ENCODE peak calls at places on chromosomes 3 and 15, in five cellular contexts. A, I, V, Q and Y are unnamed samples.

GRCh38 chr3:187227658-187228258 is 30.5 kb downstream of the RTP1 start:
- DNase-seq in I (peak), V (no peak), A (no peak), Q (no peak), Y (no peak)

GRCh38 chr3:195001961-195002861 is 268.7 kb downstream of the XXYLT1 start:
- DNase-seq in A (peak), V (no peak), Q (peak), I (peak), Y (no peak)

GRCh38 chr3:144060881-144061280 is 89.3 kb downstream of the DIPK2A start:
- DNase-seq in I (no peak), V (no peak), Q (no peak), A (no peak), Y (no peak)

GRCh38 chr15:60555814-60556213 is 76.9 kb upstream of the ICE2 start:
- DNase-seq in V (no peak), I (no peak), Q (no peak), A (no peak), Y (no peak)

GRCh38 chr15:100330221-100330620 is 11.6 kb downstream of the ADAMTS17 start:
- DNase-seq in I (no peak), A (no peak), V (no peak), Q (no peak), Y (no peak)

GRCh38 chr15:78382114-78382886 is 42.1 kb downstream of the CRABP1 start:
- DNase-seq in I (no peak), V (no peak), Q (no peak), A (no peak), Y (no peak)

GRCh38 chr15:75723847-75724660 is 11.4 kb upstream of the CSPG4 start:
- DNase-seq in I (peak), V (peak), A (peak), Q (peak), Y (peak)

GRCh38 chr3:38270606-38271005 is 5.0 kb downstream of the SLC22A13 start:
- DNase-seq in I (no peak), V (no peak), A (no peak), Q (no peak), Y (no peak)

GRCh38 chr15:77821959-77822256 is 189.2 kb upstream of the LINGO1 start:
- DNase-seq in A (no peak), I (no peak), V (no peak), Q (no peak), Y (no peak)

GRCh38 chr3:37973250-37974054 is 17.1 kb upstream of the VILL start:
- DNase-seq in I (no peak), Q (no peak), V (no peak), A (no peak), Y (no peak)

GRCh38 chr3:136105044-136105443 is 91.1 kb downstream of the MSL2 start:
- DNase-seq in I (no peak), Q (no peak), V (no peak), A (no peak), Y (no peak)

GRCh38 chr3:152225176-152225575 is 43.6 kb upstream of the MBNL1 start:
- DNase-seq in A (no peak), V (no peak), I (no peak), Q (no peak), Y (no peak)

DNA sequence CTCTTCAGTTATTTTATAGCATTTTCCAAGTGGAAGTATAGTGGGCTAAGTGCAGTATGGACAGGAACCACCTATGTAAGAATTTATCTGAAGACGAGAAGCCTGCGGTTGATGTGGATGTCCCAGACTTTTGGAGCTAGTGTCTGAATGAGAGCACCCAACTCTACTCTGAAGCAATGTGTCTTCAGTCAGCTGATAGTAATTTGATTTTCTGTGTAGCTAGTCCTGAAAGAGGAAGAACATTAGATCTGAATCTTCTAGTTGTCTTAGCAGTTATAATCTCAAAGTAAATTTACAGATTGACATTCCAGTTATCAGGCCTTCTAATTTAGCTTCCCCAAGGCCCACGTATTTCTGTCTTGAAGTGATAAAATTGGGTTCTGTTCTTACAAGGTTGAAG is 1.4 kb downstream of the TCAIM start:
- DNase-seq in A (no peak), V (no peak), Q (no peak), I (no peak), Y (no peak)
- H3K4me3 ChIP-seq in A (peak), V (peak), Q (no peak), I (peak), Y (no peak)

DNA sequence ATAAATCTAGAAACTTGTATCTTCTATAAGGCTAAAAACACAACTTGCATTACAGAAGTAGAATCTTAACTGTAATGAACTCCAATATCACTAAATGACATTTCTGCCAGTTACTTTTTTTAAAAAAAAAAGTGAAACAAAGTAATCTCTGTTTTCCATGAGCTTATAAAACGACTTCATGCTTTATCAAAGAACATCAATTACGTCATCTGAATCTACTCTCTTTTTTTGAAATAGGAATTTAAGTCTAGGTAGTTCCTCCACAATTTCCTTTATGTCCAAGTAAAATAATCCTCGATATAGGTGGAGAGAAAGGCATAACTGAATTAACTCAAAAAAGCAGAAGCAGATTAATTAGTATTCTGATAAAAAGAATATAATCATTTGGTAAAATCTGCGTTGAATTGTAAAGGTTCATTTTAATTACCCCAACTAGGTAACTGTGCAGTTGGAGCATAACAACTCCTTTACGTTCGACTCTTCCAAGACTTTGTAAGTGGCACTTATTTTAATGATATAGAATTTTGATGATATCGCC is 1.4 kb downstream of the UACA start:
- DNase-seq in Q (no peak), A (no peak), V (no peak), I (no peak), Y (no peak)
- H3K4me3 ChIP-seq in Q (peak), A (peak), V (peak), I (peak), Y (peak)

GRCh38 chr3:113698213-113698742 is 1.8 kb upstream of the USF3 start:
- DNase-seq in A (no peak), Q (no peak), V (no peak), I (no peak), Y (no peak)
- H3K4me3 ChIP-seq in A (no peak), Q (no peak), V (peak), I (no peak), Y (peak)

GRCh38 chr15:96262097-96262496 is 68.4 kb upstream of the NR2F2 start:
- DNase-seq in A (no peak), Q (no peak), I (no peak), V (no peak), Y (no peak)
- H3K4me3 ChIP-seq in A (no peak), Q (no peak), I (no peak), V (no peak), Y (no peak)

GRCh38 chr3:126837773-126838172 is 133.7 kb downstream of the CHCHD6 start:
- DNase-seq in Q (no peak), A (no peak), I (no peak), V (no peak), Y (no peak)
- H3K4me3 ChIP-seq in Q (no peak), A (no peak), I (no peak), V (no peak), Y (no peak)

GRCh38 chr3:71579301-71579933 is 4.1 kb downstream of the FOXP1 start:
- DNase-seq in V (no peak), I (no peak), A (peak), Q (no peak), Y (no peak)
- H3K4me3 ChIP-seq in V (peak), I (peak), A (peak), Q (no peak), Y (peak)

GRCh38 chr3:16136042-16136441 is 38.4 kb upstream of the GALNT15 start:
- DNase-seq in Q (no peak), V (no peak), A (no peak), I (no peak), Y (no peak)

GRCh38 chr3:16132926-16133325 is 41.6 kb upstream of the GALNT15 start:
- DNase-seq in Q (no peak), V (no peak), I (no peak), A (no peak), Y (no peak)

GRCh38 chr3:16130066-16130465 is 44.4 kb upstream of the GALNT15 start:
- DNase-seq in Q (no peak), A (no peak), V (no peak), I (no peak), Y (no peak)

GRCh38 chr3:16134173-16134928 is 40.1 kb upstream of the GALNT15 start:
- DNase-seq in A (no peak), Q (no peak), V (no peak), I (no peak), Y (no peak)

GRCh38 chr3:16132190-16132589 is 42.3 kb upstream of the GALNT15 start:
- DNase-seq in V (no peak), A (no peak), Q (no peak), I (no peak), Y (no peak)
- H3K4me3 ChIP-seq in V (no peak), A (no peak), Q (no peak), I (no peak), Y (no peak)

GRCh38 chr15:58139631-58140522 is 1.7 kb downstream of the AQP9 start:
- DNase-seq in A (no peak), V (no peak), I (no peak), Q (no peak), Y (no peak)

GRCh38 chr15:58137686-58138085 is 495 bp upstream of the AQP9 start:
- DNase-seq in A (no peak), I (no peak), V (no peak), Q (no peak), Y (no peak)

GRCh38 chr15:58135511-58136174 is 2.5 kb upstream of the AQP9 start:
- DNase-seq in A (no peak), V (no peak), I (no peak), Q (no peak), Y (no peak)

GRCh38 chr15:58136731-58137130 is 1.4 kb upstream of the AQP9 start:
- DNase-seq in Q (no peak), V (no peak), I (no peak), A (no peak), Y (no peak)

GRCh38 chr15:58138106-58138505 is at the start of gene AQP9:
- DNase-seq in V (no peak), A (no peak), Q (no peak), I (no peak), Y (no peak)
- H3K4me3 ChIP-seq in V (no peak), A (no peak), Q (no peak), I (no peak), Y (no peak)

DNA sequence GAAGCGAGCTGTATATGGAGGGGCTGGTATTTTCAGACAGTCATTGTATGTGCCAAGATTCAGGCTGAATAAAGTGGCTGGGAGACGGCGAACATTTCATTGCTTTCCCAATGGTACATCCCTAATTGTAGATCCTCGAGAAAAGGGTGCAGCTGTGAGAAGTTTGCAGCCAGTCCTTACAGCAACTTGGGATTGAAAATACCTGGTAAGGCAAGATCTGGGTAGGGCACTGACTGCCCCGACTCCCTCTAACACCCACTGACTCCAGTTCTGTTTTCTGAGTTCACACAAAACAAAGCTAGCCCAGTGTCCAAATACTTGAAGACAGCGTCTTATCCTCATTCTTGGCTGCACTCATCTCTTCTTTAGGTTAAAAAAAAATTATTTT is 63.7 kb downstream of the EDEM1 start:
- DNase-seq in Q (no peak), I (no peak), A (no peak), V (no peak), Y (no peak)
- H3K4me3 ChIP-seq in Q (peak), I (no peak), A (no peak), V (peak), Y (no peak)